ENCODE peak calls at places on chromosome X, in six cellular contexts. R is NCI-H2029 treated with DMSO at 0.1 percent for 48 hours; M is cardiac muscle cell; U is kidney; I is stimulated activated CD4-positive, alpha-beta T cell treated with anti-CD3 and anti-CD28 coated beads, Interleukin-4, amount 100 ng/mL, for 24 hours; C is NCI-H1436. Y is an unnamed sample.

GRCh38 chrX:18630956-18631355 is 41.0 kb downstream of the RS1 start:
- DNase-seq in R (no peak), M (no peak), U (no peak), I (no peak), C (no peak), Y (no peak)

GRCh38 chrX:70525733-70526132 is 81.1 kb downstream of the DLG3 start:
- DNase-seq in R (peak; percentile 31), M (no peak), U (no peak), I (no peak), C (no peak), Y (peak; percentile 3)

GRCh38 chrX:107750263-107750662 is 25.3 kb downstream of the TSC22D3 start:
- DNase-seq in R (no peak), M (no peak), U (no peak), I (no peak), C (no peak), Y (no peak)

GRCh38 chrX:47384502-47384901 is 14.1 kb downstream of the ZNF157 start:
- DNase-seq in R (peak; percentile 55), M (peak; percentile 82), U (no peak), I (peak; percentile 73), C (peak; percentile 55), Y (peak; percentile 64)

GRCh38 chrX:9942086-9942485 is 25.1 kb upstream of the CLDN34 start:
- DNase-seq in R (no peak), M (no peak), U (no peak), I (peak; percentile 75), C (no peak), Y (no peak)

GRCh38 chrX:38304010-38304409 is 23.3 kb downstream of the RPGR start:
- DNase-seq in R (no peak), M (peak; percentile 15), U (no peak), I (no peak), C (no peak), Y (no peak)

GRCh38 chrX:68929332-68930150 is 100.7 kb downstream of the EFNB1 start:
- DNase-seq in R (no peak), M (no peak), U (no peak), I (no peak), C (no peak), Y (peak; percentile 16)

GRCh38 chrX:629230-630006 is 1.2 kb upstream of the SHOX start:
- DNase-seq in R (no peak), M (no peak), U (no peak), I (no peak), C (no peak), Y (no peak)

GRCh38 chrX:2313864-2314646 is 186.7 kb downstream of the DHRSX start:
- DNase-seq in R (no peak), M (no peak), U (no peak), I (no peak), C (no peak), Y (no peak)

GRCh38 chrX:9997524-9997923 is 30.4 kb downstream of the CLDN34 start:
- DNase-seq in R (no peak), M (no peak), U (no peak), I (peak; percentile 73), C (no peak), Y (no peak)

GRCh38 chrX:110049096-110049495 is 46.2 kb downstream of the TMEM164 start:
- DNase-seq in R (no peak), M (no peak), U (no peak), I (no peak), C (no peak), Y (no peak)

GRCh38 chrX:2954541-2954940 is 25.4 kb upstream of the ARSD start:
- DNase-seq in R (no peak), M (no peak), U (no peak), I (no peak), C (no peak), Y (no peak)

GRCh38 chrX:1336331-1337143 is at the start of gene IL3RA:
- DNase-seq in R (no peak), M (peak; percentile 31), U (peak; percentile 65), I (no peak), C (no peak), Y (no peak)

GRCh38 chrX:131577999-131578734 is 34.3 kb downstream of the OR13H1 start:
- DNase-seq in R (no peak), M (peak; percentile 17), U (no peak), I (no peak), C (no peak), Y (no peak)

GRCh38 chrX:107442914-107443527 is 6.4 kb upstream of the FRMPD3 start:
- DNase-seq in R (peak; percentile 55), M (no peak), U (no peak), I (no peak), C (no peak), Y (peak; percentile 28)

GRCh38 chrX:48509619-48510018 is 827 bp downstream of the PORCN start:
- DNase-seq in R (no peak), M (no peak), U (peak; percentile 54), I (no peak), C (no peak), Y (no peak)

GRCh38 chrX:41875142-41875541 is 48.2 kb downstream of the CASK start:
- DNase-seq in R (no peak), M (no peak), U (no peak), I (no peak), C (no peak), Y (no peak)

GRCh38 chrX:12352922-12353321 is 214.6 kb downstream of the FRMPD4 start:
- DNase-seq in R (no peak), M (peak; percentile 10), U (no peak), I (no peak), C (no peak), Y (no peak)

Y was measured in prostate gland.